ENCODE peak calls at places on chromosomes 1 and 21, in eight cellular contexts. N is breast epithelium, V is SK-N-SH, X is A549, M is esophagus squamous epithelium, F is pancreas, G is brain microvascular endothelial cell, E is tibial artery. K is an unnamed sample.

GRCh38 chr1:56168176-56168575 is 411.2 kb downstream of the PLPP3 start:
- DNase-seq in N (no peak), V (no peak), X (no peak), M (no peak), F (no peak), G (no peak), E (no peak), K (no peak)

GRCh38 chr1:84078108-84078823 is 65.8 kb upstream of the PRKACB start:
- DNase-seq in N (no peak), V (no peak), X (no peak), M (no peak), F (peak; percentile 78), G (no peak), E (peak; percentile 68), K (no peak)

GRCh38 chr1:35544976-35545375 is 12.2 kb downstream of the KIAA0319L start:
- DNase-seq in N (no peak), V (peak; percentile 58), X (peak; percentile 19), M (no peak), F (no peak), G (no peak), E (no peak), K (no peak)

GRCh38 chr1:202084791-202085681 is 37.7 kb upstream of the GPR37L1 start:
- DNase-seq in N (peak; percentile 87), V (no peak), X (no peak), M (no peak), F (no peak), G (no peak), E (no peak), K (no peak)

GRCh38 chr1:167502719-167503452 is 15.4 kb downstream of the CD247 start:
- DNase-seq in N (no peak), V (no peak), X (no peak), M (no peak), F (no peak), G (no peak), E (no peak), K (no peak)

GRCh38 chr1:2276803-2277580 is 48.9 kb downstream of the SKI start:
- DNase-seq in N (no peak), V (no peak), X (no peak), M (no peak), F (no peak), G (peak; percentile 43), E (no peak), K (no peak)

GRCh38 chr1:55076356-55076755 is 37.0 kb downstream of the PCSK9 start:
- DNase-seq in N (no peak), V (no peak), X (no peak), M (no peak), F (no peak), G (no peak), E (no peak), K (no peak)

GRCh38 chr1:110605901-110606783 is at the start of gene KCNA2:
- DNase-seq in N (no peak), V (peak; percentile 88), X (no peak), M (no peak), F (peak; percentile 79), G (no peak), E (peak; percentile 68), K (peak; percentile 61)

GRCh38 chr1:47523812-47524170 is 85.9 kb downstream of the FOXD2 start:
- DNase-seq in N (no peak), V (no peak), X (no peak), M (no peak), F (no peak), G (no peak), E (no peak), K (no peak)

GRCh38 chr1:94544706-94545490 is 3.3 kb upstream of the F3 start:
- DNase-seq in N (no peak), V (no peak), X (no peak), M (no peak), F (no peak), G (peak; percentile 62), E (no peak), K (no peak)

GRCh38 chr1:9518454-9518998 is 20.7 kb upstream of the SLC25A33 start:
- DNase-seq in N (no peak), V (no peak), X (no peak), M (no peak), F (no peak), G (no peak), E (no peak), K (no peak)

GRCh38 chr1:28836421-28836956 is 24.5 kb downstream of the OPRD1 start:
- DNase-seq in N (peak; percentile 51), V (no peak), X (no peak), M (no peak), F (no peak), G (no peak), E (no peak), K (no peak)

GRCh38 chr1:28832966-28833365 is 21.0 kb downstream of the OPRD1 start:
- DNase-seq in N (no peak), V (no peak), X (no peak), M (no peak), F (no peak), G (no peak), E (no peak), K (no peak)

GRCh38 chr1:28835237-28835650 is 23.3 kb downstream of the OPRD1 start:
- DNase-seq in N (no peak), V (peak; percentile 85), X (no peak), M (no peak), F (no peak), G (no peak), E (no peak), K (no peak)

GRCh38 chr1:28833396-28833795 is 21.4 kb downstream of the OPRD1 start:
- DNase-seq in N (no peak), V (no peak), X (no peak), M (no peak), F (no peak), G (no peak), E (no peak), K (no peak)

GRCh38 chr1:28830814-28831213 is 18.8 kb downstream of the OPRD1 start:
- DNase-seq in N (no peak), V (peak; percentile 90), X (no peak), M (no peak), F (no peak), G (no peak), E (no peak), K (no peak)
- H3K27ac ChIP-seq in N (no peak overlapping the region), V (no peak overlapping the region), X (no peak overlapping the region), M (no peak overlapping the region), F (no peak overlapping the region), G (no peak overlapping the region), E (no peak overlapping the region), K (no peak overlapping the region)

GRCh38 chr1:44924835-44925464 is 61.4 kb downstream of the EIF2B3 start:
- DNase-seq in N (no peak), V (no peak), X (peak; percentile 36), M (no peak), F (no peak), G (peak; percentile 87), E (no peak), K (no peak)
- TF ChIP-seq CTCF in N (no peak), V (peak; percentile 57), X (peak; percentile 38), M (peak; percentile 20), F (no peak), G (peak; percentile 72), E (peak; percentile 30), K (no peak)

DNA sequence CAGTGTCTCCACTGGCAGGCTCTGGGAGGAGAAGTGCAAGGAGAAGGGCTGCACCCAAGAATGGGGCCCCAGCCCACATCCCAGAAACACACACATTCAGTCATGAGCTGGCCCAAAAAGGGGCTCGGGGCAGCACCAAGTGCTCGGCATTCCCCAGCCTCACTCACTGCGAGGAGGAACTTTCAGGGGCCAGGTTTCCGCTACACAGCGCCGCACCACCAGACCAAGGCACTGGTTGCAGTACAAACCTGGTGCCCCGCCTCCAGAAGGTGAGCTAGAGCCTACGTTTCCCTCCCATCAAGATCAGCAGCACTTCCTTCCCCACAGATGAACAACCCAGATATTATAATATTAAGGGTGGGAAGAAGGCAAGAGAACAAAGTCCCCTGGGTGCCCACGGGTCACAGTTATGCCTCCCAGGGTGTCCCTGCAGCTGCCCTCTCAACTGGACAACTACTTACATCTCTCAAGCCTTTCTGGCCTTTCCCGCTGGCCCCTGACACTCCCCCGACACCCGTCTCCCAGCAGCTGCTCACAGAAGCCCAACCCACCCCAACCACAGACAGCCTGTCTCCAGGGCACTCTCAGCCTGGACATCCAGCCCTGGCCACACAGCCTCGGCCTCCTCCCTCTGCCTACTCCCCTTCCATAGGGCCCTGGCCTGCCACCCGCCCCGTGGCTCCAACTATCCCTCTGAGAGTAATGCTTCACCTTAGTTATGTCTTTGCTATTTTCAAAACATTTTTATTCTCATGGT is 3.8 kb downstream of the PBXIP1 start:
- DNase-seq in N (no peak), V (peak; percentile 49), X (no peak), M (no peak), F (no peak), G (no peak), E (no peak), K (no peak)
- H3K4me3 ChIP-seq in N (no peak overlapping the region), V (no peak overlapping the region), X (no peak overlapping the region), M (no peak overlapping the region), F (no peak overlapping the region), G (no peak overlapping the region), E (no peak overlapping the region), K (no peak overlapping the region)

GRCh38 chr21:34791776-34792503 is 123.1 kb downstream of the CLIC6 start:
- DNase-seq in N (no peak), V (peak; percentile 24), X (no peak), M (no peak), F (no peak), G (no peak), E (no peak), K (no peak)

GRCh38 chr21:34790341-34790740 is 121.5 kb downstream of the CLIC6 start:
- DNase-seq in N (no peak), V (no peak), X (no peak), M (no peak), F (no peak), G (no peak), E (no peak), K (no peak)

GRCh38 chr21:34788879-34789278 is 120.1 kb downstream of the CLIC6 start:
- DNase-seq in N (no peak), V (no peak), X (no peak), M (no peak), F (no peak), G (no peak), E (no peak), K (no peak)

GRCh38 chr21:34792504-34793089 is 123.8 kb downstream of the CLIC6 start:
- DNase-seq in N (no peak), V (no peak), X (no peak), M (no peak), F (no peak), G (no peak), E (no peak), K (no peak)

DNA sequence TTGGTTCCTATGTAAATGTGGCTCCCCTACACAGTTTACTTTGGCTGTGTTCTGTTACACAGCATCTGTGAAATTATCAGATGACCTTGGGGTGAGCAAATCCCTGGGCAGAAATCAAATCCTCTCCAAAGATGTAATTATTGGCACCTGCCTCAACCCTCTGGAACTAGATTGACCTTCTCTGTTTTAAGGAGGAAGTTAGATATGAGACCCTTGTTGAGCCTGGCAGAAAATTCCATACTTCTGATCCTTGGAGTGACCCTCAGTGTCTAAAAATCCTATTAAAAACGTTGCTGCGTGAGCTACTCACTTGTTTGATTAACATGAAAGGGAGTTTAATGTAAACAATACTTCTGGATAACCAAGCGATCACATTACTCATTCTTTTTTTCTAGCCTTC is 122.0 kb downstream of the CLIC6 start:
- DNase-seq in N (no peak), V (peak; percentile 34), X (no peak), M (no peak), F (no peak), G (no peak), E (no peak), K (no peak)
- H3K27ac ChIP-seq in N (no peak overlapping the region), V (no peak overlapping the region), X (peak overlapping the region; percentile 53), M (no peak overlapping the region), F (no peak overlapping the region), G (no peak overlapping the region), E (no peak overlapping the region), K (no peak overlapping the region)

K was measured in heart right ventricle.